ENCODE peak calls at places on chromosomes 12 and 14, in four cellular contexts. K is AG10803, C is heart left ventricle, U is suprapubic skin. E is an unnamed sample.

GRCh38 chr12:30286345-30286926 is 409.2 kb downstream of the IPO8 start:
- DNase-seq in K (peak), C (no peak), U (no peak), E (no peak)

GRCh38 chr12:45973526-45973925 is 16.8 kb downstream of the SCAF11 start:
- DNase-seq in K (peak), C (no peak), U (no peak), E (no peak)

GRCh38 chr14:76489667-76490066 is 113.7 kb downstream of the ESRRB start:
- DNase-seq in K (no peak), C (no peak), U (no peak), E (no peak)

GRCh38 chr14:85688024-85688423 is 158.1 kb downstream of the FLRT2 start:
- DNase-seq in K (peak), C (no peak), U (no peak), E (no peak)

GRCh38 chr12:6952860-6953416 is 1.8 kb downstream of the PTPN6 start:
- DNase-seq in K (no peak), C (no peak), U (no peak), E (no peak)

GRCh38 chr14:95431199-95432145 is 85.0 kb downstream of the SYNE3 start:
- DNase-seq in K (peak), C (no peak), U (peak), E (no peak)

GRCh38 chr12:107884769-107885694 is 110.5 kb downstream of the ASCL4 start:
- DNase-seq in K (peak), C (peak), U (no peak), E (no peak)

GRCh38 chr12:132559652-132560420 is 50.5 kb downstream of the LRCOL1 start:
- DNase-seq in K (peak), C (peak), U (no peak), E (peak)

GRCh38 chr12:113418213-113418879 is 3.8 kb upstream of the SDSL start:
- DNase-seq in K (peak), C (no peak), U (no peak), E (no peak)

GRCh38 chr12:1047898-1048660 is 57.1 kb downstream of the ERC1 start:
- DNase-seq in K (peak), C (no peak), U (no peak), E (no peak)

GRCh38 chr12:78880078-78880477 is 15.5 kb downstream of the SYT1 start:
- DNase-seq in K (peak), C (no peak), U (no peak), E (no peak)

GRCh38 chr14:36070056-36071043 is 106.2 kb downstream of the PTCSC3 start:
- DNase-seq in K (peak), C (peak), U (no peak), E (peak)

GRCh38 chr12:31000751-31001150 is 72.9 kb upstream of the DDX11 start:
- DNase-seq in K (peak), C (no peak), U (no peak), E (no peak)

GRCh38 chr14:30620178-30620577 is 1.9 kb upstream of the SCFD1 start:
- DNase-seq in K (peak), C (no peak), U (no peak), E (no peak)

GRCh38 chr14:104332634-104333270 is 194.4 kb downstream of the KIF26A start:
- DNase-seq in K (no peak), C (no peak), U (peak), E (no peak)

GRCh38 chr14:74302160-74302628 is 540 bp downstream of the ABCD4 start:
- DNase-seq in K (peak), C (no peak), U (no peak), E (no peak)

GRCh38 chr14:28676481-28676880 is 90.1 kb upstream of the FOXG1 start:
- DNase-seq in K (no peak), C (no peak), U (no peak), E (no peak)

GRCh38 chr12:114936148-114937099 is 252.4 kb upstream of the TBX3 start:
- DNase-seq in K (peak), C (no peak), U (no peak), E (no peak)

GRCh38 chr12:100151769-100152168 is 9.1 kb upstream of the BLTP3B start:
- DNase-seq in K (no peak), C (no peak), U (peak), E (no peak)

GRCh38 chr12:30823140-30823669 is 68.5 kb upstream of the CAPRIN2 start:
- DNase-seq in K (no peak), C (peak), U (peak), E (no peak)

GRCh38 chr12:43349863-43350262 is 202.1 kb downstream of the ADAMTS20 start:
- DNase-seq in K (no peak), C (no peak), U (no peak), E (no peak)
- TF ChIP-seq CTCF in K (no peak), C (no peak), U (no peak), E (peak)

GRCh38 chr12:48988030-48988649 is 10.0 kb downstream of the WNT1 start:
- DNase-seq in K (no peak), C (peak), U (no peak), E (no peak)
- TF ChIP-seq CTCF in K (peak), C (peak), U (peak), E (peak)

GRCh38 chr12:110266381-110266909 is 14.6 kb upstream of the ATP2A2 start:
- DNase-seq in K (no peak), C (no peak), U (no peak), E (no peak)
- TF ChIP-seq CTCF in K (no peak), C (no peak), U (no peak), E (no peak)

GRCh38 chr12:12563529-12563928 is 866 bp upstream of the DUSP16 start:
- DNase-seq in K (peak), C (no peak), U (no peak), E (no peak)

GRCh38 chr12:12562016-12562483 is 613 bp downstream of the DUSP16 start:
- DNase-seq in K (peak), C (no peak), U (no peak), E (no peak)

GRCh38 chr12:12560587-12561304 is 1.9 kb downstream of the DUSP16 start:
- DNase-seq in K (peak), C (no peak), U (no peak), E (no peak)

GRCh38 chr12:12561305-12562015 is 1.2 kb downstream of the DUSP16 start:
- DNase-seq in K (peak), C (peak), U (peak), E (peak)

GRCh38 chr12:12562585-12563245 is at the start of gene DUSP16:
- DNase-seq in K (peak), C (peak), U (peak), E (peak)
- TF ChIP-seq CTCF in K (peak), C (peak), U (peak), E (peak)

DNA sequence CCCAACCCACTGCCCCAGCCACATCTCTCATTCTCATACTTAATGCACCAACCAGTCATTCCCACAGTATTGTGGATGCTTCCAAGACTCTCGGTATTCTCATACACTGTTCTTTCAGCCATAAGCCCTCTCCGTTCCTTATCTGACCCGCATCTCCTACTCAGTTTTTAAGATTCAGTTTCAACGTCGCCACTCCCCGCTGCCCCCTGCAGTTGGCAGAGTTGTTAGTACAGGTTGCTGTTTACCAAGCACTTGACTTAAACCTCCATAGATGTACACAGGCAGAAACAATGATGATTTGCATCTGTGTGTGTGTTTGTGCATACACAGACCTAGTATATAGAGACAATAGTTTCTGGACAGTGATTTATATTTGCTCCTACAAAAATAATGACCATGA is 40.2 kb downstream of the PAH start:
- DNase-seq in K (no peak), C (no peak), U (no peak), E (no peak)
- TF ChIP-seq CTCF in K (no peak), C (no peak), U (no peak), E (peak)

GRCh38 chr12:121894633-121895032 is 6.0 kb downstream of the PSMD9 start:
- DNase-seq in K (peak), C (no peak), U (no peak), E (no peak)
- TF ChIP-seq CTCF in K (peak), C (no peak), U (no peak), E (peak)

GRCh38 chr14:69260979-69261605 is 1.1 kb downstream of the GALNT16 start:
- DNase-seq in K (no peak), C (peak), U (peak), E (no peak)
- TF ChIP-seq CTCF in K (peak), C (peak), U (peak), E (peak)

GRCh38 chr12:49521391-49521790 is 17.4 kb upstream of the KCNH3 start:
- DNase-seq in K (no peak), C (no peak), U (no peak), E (no peak)
- TF ChIP-seq CTCF in K (no peak), C (no peak), U (no peak), E (no peak)

GRCh38 chr12:120581998-120582397 is 796 bp upstream of the POP5 start:
- DNase-seq in K (no peak), C (no peak), U (no peak), E (no peak)

GRCh38 chr12:120586216-120586615 is 5.0 kb upstream of the POP5 start:
- DNase-seq in K (no peak), C (no peak), U (no peak), E (no peak)

GRCh38 chr12:120583478-120584030 is 2.4 kb upstream of the POP5 start:
- DNase-seq in K (peak), C (peak), U (peak), E (peak)

GRCh38 chr12:120586860-120587259 is 5.7 kb upstream of the POP5 start:
- DNase-seq in K (no peak), C (no peak), U (no peak), E (no peak)

DNA sequence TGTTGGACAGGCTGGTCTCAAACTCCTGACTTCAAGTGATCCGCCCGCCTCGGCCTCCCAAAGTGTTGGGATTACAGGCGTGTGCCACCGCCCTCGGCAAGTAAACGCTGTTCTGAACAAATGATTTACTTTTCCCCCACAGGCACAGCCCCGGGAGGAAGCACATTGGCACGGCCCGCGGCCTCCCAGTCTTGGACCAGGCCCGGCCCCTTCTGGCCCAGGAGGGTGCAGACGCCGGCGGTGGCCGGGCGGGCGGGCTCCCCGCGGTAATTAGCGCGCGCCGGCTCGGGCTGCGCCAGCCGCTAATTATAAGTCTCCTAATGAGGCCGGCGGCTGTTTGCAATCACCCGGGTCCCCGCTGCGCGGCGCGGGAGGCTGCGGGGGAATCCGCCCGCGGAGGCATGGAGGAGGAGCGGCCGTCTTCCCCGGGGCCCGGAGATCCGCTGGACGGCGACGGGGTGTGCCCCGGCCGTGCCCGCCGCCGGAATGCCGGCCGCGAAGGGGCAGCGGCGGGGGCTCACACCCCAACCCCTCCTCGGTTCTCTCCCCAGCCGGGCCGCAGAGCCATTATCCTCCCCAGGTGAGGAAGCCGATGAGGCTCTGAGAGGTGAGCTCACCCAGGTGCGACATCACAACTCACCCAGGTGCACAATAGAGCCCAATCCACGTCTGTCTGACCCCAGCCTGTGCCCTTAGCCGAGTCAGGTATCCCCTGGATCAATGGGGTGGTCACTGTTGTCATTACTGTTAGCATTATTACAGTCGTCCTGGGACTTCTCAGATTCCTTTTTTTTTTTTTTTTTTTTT is 3.3 kb upstream of the POP5 start:
- DNase-seq in K (no peak), C (peak), U (no peak), E (no peak)
- TF ChIP-seq CTCF in K (peak), C (peak), U (no peak), E (peak)